ENCODE peak calls at places on chromosomes 16 and 17, in five cellular contexts. V is esophagus muscularis mucosa, O is neural crest cell, Z is dorsolateral prefrontal cortex, M is cardiac muscle cell. A is an unnamed sample.

GRCh38 chr17:9307313-9307998 is 268.2 kb downstream of the STX8 start:
- DNase-seq in V (no peak), O (no peak), Z (no peak), M (peak), A (no peak)

GRCh38 chr17:71460943-71461342 is 659.9 kb upstream of the SOX9 start:
- DNase-seq in V (no peak), O (peak), Z (no peak), M (peak), A (no peak)

GRCh38 chr17:29929006-29929543 is 953 bp downstream of the SSH2 start:
- DNase-seq in V (no peak), O (peak), Z (no peak), M (peak), A (no peak)

GRCh38 chr17:71068351-71068750 is 899.0 kb downstream of the KCNJ2 start:
- DNase-seq in V (no peak), O (no peak), Z (no peak), M (no peak), A (no peak)

GRCh38 chr17:78683031-78683961 is 98.8 kb downstream of the CYTH1 start:
- DNase-seq in V (no peak), O (no peak), Z (no peak), M (no peak), A (no peak)

GRCh38 chr17:49681336-49681735 is 3.4 kb upstream of the SPOP start:
- DNase-seq in V (peak), O (no peak), Z (no peak), M (no peak), A (no peak)

GRCh38 chr16:66899310-66899944 is 19.1 kb downstream of the PDP2 start:
- DNase-seq in V (no peak), O (no peak), Z (no peak), M (peak), A (no peak)

GRCh38 chr16:48559462-48560211 is 50.3 kb downstream of the N4BP1 start:
- DNase-seq in V (no peak), O (no peak), Z (no peak), M (no peak), A (no peak)

GRCh38 chr17:40827746-40828453 is 5.5 kb upstream of the KRT10 start:
- DNase-seq in V (no peak), O (no peak), Z (no peak), M (peak), A (no peak)

GRCh38 chr16:24526701-24527470 is 12.5 kb upstream of the RBBP6 start:
- DNase-seq in V (no peak), O (no peak), Z (no peak), M (no peak), A (no peak)

GRCh38 chr17:55926276-55926995 is 175.6 kb downstream of the PCTP start:
- DNase-seq in V (no peak), O (no peak), Z (no peak), M (no peak), A (no peak)

GRCh38 chr17:65956814-65957213 is 235.1 kb downstream of the CEP112 start:
- DNase-seq in V (no peak), O (no peak), Z (no peak), M (peak), A (no peak)

GRCh38 chr17:82332669-82333278 is 792 bp downstream of the SECTM1 start:
- DNase-seq in V (no peak), O (no peak), Z (no peak), M (peak), A (no peak)

GRCh38 chr16:9138731-9139501 is 47.5 kb downstream of the HAPSTR1 start:
- DNase-seq in V (no peak), O (peak), Z (peak), M (peak), A (peak)

GRCh38 chr17:19000531-19001011 is 4.0 kb downstream of the FAM83G start:
- DNase-seq in V (no peak), O (no peak), Z (no peak), M (peak), A (no peak)

GRCh38 chr16:77897831-77898540 is 109.6 kb downstream of the VAT1L start:
- DNase-seq in V (no peak), O (no peak), Z (no peak), M (no peak), A (no peak)

GRCh38 chr17:61457226-61457983 is 5.2 kb downstream of the TBX4 start:
- DNase-seq in V (no peak), O (no peak), Z (no peak), M (no peak), A (no peak)

GRCh38 chr17:74786411-74787097 is 10.4 kb upstream of the NAT9 start:
- DNase-seq in V (no peak), O (no peak), Z (no peak), M (no peak), A (no peak)

GRCh38 chr17:78051186-78051972 is 77.2 kb downstream of the TMC6 start:
- DNase-seq in V (peak), O (no peak), Z (no peak), M (no peak), A (no peak)

GRCh38 chr16:68100504-68100903 is 15.3 kb downstream of the NFATC3 start:
- DNase-seq in V (no peak), O (no peak), Z (no peak), M (no peak), A (no peak)

GRCh38 chr16:81522141-81522701 is 77.6 kb downstream of the CMIP start:
- DNase-seq in V (no peak), O (no peak), Z (peak), M (no peak), A (no peak)

GRCh38 chr16:30069575-30070462 is 4.3 kb downstream of the ALDOA start:
- DNase-seq in V (no peak), O (no peak), Z (no peak), M (peak), A (no peak)

GRCh38 chr17:43634681-43635125 is 27.0 kb downstream of the MEOX1 start:
- DNase-seq in V (no peak), O (no peak), Z (no peak), M (peak), A (no peak)

GRCh38 chr16:79007614-79008013 is 592.9 kb downstream of the MAF start:
- DNase-seq in V (no peak), O (no peak), Z (no peak), M (no peak), A (no peak)

GRCh38 chr16:69131167-69131748 is 1.1 kb downstream of the CHTF8 start:
- DNase-seq in V (no peak), O (no peak), Z (no peak), M (peak), A (peak)

GRCh38 chr16:49127103-49127502 is 154.5 kb downstream of the CBLN1 start:
- DNase-seq in V (no peak), O (no peak), Z (no peak), M (no peak), A (no peak)

GRCh38 chr16:81717662-81718189 is 61.4 kb upstream of the PLCG2 start:
- DNase-seq in V (no peak), O (no peak), Z (no peak), M (peak), A (no peak)

GRCh38 chr17:62653831-62654829 is 26.7 kb downstream of the MRC2 start:
- DNase-seq in V (no peak), O (no peak), Z (no peak), M (peak), A (no peak)

GRCh38 chr17:50271173-50271750 is 3.0 kb upstream of the TMEM92 start:
- DNase-seq in V (no peak), O (no peak), Z (no peak), M (no peak), A (no peak)

GRCh38 chr16:35365675-35366074 is 1906.3 kb downstream of the TP53TG3F start:
- DNase-seq in V (no peak), O (no peak), Z (no peak), M (no peak), A (no peak)

GRCh38 chr17:27218041-27218440 is 75.9 kb upstream of the WSB1 start:
- DNase-seq in V (no peak), O (no peak), Z (no peak), M (no peak), A (no peak)

GRCh38 chr17:7574176-7574953 is 5.1 kb upstream of the CD68 start:
- DNase-seq in V (no peak), O (no peak), Z (no peak), M (no peak), A (no peak)

GRCh38 chr16:68370921-68371651 is 60.3 kb downstream of the PRMT7 start:
- DNase-seq in V (no peak), O (no peak), Z (no peak), M (no peak), A (no peak)

GRCh38 chr17:15941781-15942180 is 3.1 kb upstream of the ADORA2B start:
- DNase-seq in V (no peak), O (no peak), Z (no peak), M (no peak), A (no peak)

GRCh38 chr16:3974751-3975150 is 94.2 kb upstream of the CREBBP start:
- DNase-seq in V (no peak), O (no peak), Z (no peak), M (no peak), A (no peak)

GRCh38 chr17:81665205-81666091 is 957 bp downstream of the OXLD1 start:
- DNase-seq in V (no peak), O (no peak), Z (peak), M (peak), A (no peak)

DNA sequence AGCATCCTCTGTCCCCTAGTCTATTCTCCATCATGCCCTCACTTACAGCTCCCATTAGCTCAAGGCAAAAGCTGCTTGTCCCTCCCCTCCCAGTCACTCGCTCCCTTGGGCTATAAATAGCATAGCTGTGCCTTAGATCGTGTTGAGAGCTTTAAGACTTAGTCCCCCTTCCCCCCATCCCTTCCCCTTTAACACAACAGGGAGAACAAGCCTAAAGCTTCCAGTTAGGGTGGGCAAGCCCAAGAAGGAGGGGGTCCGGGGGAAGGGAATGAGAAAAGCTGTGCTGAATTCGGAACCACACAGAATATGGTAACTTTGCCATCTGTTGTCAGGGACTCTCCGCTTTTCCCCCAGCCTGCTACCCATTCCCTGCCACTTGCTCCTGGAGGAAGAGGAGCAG is 4.9 kb upstream of the HIGD1B start:
- DNase-seq in V (no peak), O (no peak), Z (no peak), M (no peak), A (no peak)
- TF ChIP-seq CTCF in V (no peak), O (no peak), Z (no peak), M (no peak), A (no peak)

DNA sequence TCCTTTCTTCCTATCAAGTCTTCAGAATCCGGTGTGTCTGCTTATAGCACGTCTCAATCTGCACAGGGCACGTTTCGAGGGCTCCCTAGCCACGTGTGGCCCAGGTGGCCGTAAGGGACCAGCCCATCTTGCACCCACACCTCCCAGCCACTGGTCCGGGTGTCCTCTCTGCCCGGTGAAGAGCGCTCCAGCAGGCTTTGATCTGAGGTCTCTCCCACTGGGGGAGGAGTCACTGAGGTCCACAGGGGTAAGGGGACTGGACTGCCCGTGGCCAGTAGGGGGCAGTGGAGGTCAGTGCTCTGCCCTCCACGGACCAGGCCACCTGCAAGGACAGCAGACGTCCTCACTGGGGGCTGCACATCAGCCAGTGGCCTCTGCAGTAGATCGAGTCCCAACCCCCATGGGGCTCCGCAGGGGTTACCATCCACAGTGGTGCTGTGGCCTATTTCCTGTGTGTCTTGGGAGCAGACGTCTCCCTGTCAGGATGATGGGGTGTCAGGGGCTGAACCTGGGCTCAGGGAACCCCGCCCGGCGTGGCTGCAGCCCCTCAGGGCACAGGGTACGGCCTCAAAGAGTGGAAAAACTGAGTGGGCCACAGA is 204.1 kb upstream of the CIBAR2 start:
- DNase-seq in V (no peak), O (peak), Z (no peak), M (peak), A (peak)
- TF ChIP-seq CTCF in V (peak), O (peak), Z (peak), M (peak), A (peak)

DNA sequence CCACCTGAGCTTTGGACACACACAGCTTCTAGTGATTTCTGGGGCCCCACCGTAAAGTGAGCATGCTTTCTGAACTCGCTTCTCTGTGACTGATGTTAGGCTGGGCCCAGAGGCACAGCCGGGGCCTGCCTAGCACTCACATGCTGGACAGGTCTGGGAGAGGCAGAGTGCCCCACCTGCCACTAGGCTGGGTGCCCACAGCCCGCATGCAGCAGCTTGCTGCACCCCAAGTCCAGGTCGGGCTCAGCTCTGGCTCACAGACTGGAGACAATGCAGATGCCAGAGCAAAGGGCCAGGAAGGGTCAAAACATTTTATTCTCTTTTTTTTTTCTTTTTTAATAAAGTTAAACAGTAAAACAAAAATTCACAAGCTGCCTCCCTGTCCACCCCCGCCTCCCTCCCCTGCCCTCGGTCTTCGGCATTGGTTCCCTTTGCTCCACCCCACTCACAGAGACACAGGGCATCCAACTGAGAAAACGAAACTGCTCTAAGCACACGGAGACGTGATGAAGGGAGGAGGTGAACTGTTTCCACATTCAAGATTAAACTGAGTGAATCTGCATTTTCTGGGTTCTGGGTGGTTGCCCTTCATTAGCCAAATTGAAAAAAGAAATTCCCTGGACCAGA is 9.7 kb downstream of the CNP start:
- DNase-seq in V (no peak), O (no peak), Z (peak), M (no peak), A (no peak)
- TF ChIP-seq CTCF in V (no peak), O (no peak), Z (no peak), M (no peak), A (no peak)

GRCh38 chr17:58166682-58167081 is at the start of gene OR4D2:
- DNase-seq in V (no peak), O (no peak), Z (no peak), M (no peak), A (no peak)

GRCh38 chr17:58176200-58176599 is 9.4 kb downstream of the OR4D2 start:
- DNase-seq in V (no peak), O (no peak), Z (no peak), M (peak), A (no peak)

GRCh38 chr17:58174871-58175270 is 8.1 kb downstream of the OR4D2 start:
- DNase-seq in V (no peak), O (no peak), Z (no peak), M (no peak), A (no peak)

DNA sequence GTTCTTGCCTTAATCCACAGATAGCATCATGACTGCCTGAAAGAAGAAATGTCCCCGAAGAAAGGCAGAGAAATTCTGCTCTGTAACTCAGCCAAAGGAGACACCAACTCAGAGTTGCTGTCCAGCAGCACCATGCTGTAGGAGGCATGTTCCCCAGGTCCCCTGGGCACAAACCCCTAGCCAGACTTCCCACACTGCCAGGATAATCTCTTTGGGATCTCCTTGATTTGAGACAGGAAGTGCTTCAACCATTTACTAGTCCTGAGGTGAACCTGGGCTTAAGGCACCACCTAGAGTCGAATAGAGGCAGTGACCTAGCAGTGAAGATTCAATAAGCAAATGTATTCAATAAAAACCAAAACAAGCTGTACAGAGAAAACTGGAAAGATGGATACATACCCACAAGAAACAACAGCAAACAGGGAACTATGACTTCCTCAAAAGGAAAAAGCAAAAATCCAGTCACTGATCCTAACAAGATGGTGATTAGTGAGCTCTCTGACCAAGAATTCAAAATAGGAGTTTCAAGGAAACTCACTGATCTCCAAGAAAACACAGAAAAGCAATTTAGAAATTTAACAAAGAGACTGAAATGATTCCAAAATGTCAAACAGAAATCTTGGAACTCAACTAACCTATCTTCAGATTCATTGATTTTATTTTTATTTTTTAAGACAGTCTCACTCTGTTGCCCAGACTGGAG is 5.7 kb downstream of the OR4D2 start:
- DNase-seq in V (no peak), O (no peak), Z (no peak), M (peak), A (peak)
- TF ChIP-seq CTCF in V (no peak), O (peak), Z (no peak), M (peak), A (peak)